ENCODE peak calls at places on chromosomes 11 and 22, in four cellular contexts. R is fibroblast of lung, E is sigmoid colon, Y is mammary epithelial cell. Q is an unnamed sample.

GRCh38 chr11:46633291-46634217 is 16.2 kb downstream of the ATG13 start:
- DNase-seq in R (no peak), E (no peak), Y (no peak), Q (no peak)

GRCh38 chr11:117629146-117629545 is 167.9 kb downstream of the DSCAML1 start:
- DNase-seq in R (no peak), E (peak; percentile 38), Y (no peak), Q (no peak)

GRCh38 chr22:31271026-31271425 is 21.3 kb downstream of the PIK3IP1 start:
- DNase-seq in R (no peak), E (no peak), Y (no peak), Q (no peak)

GRCh38 chr22:40423882-40424640 is 53.7 kb downstream of the SGSM3 start:
- DNase-seq in R (no peak), E (peak; percentile 50), Y (no peak), Q (no peak)

GRCh38 chr11:5021996-5022395 is 24.3 kb upstream of the OR52J3 start:
- DNase-seq in R (no peak), E (no peak), Y (peak; percentile 8), Q (no peak)

GRCh38 chr11:119026970-119027369 is 3.7 kb downstream of the SLC37A4 start:
- DNase-seq in R (no peak), E (no peak), Y (no peak), Q (no peak)

GRCh38 chr11:43367382-43368178 is 8.9 kb downstream of the TTC17 start:
- DNase-seq in R (peak; percentile 85), E (no peak), Y (peak; percentile 21), Q (no peak)

GRCh38 chr11:116379185-116379828 is 393.5 kb downstream of the BUD13 start:
- DNase-seq in R (peak; percentile 5), E (no peak), Y (no peak), Q (no peak)

GRCh38 chr11:13384837-13385417 is 78.1 kb downstream of the BTBD10 start:
- DNase-seq in R (peak; percentile 61), E (no peak), Y (peak; percentile 22), Q (no peak)

GRCh38 chr11:31437742-31438435 is 68.2 kb downstream of the DNAJC24 start:
- DNase-seq in R (peak; percentile 18), E (no peak), Y (peak; percentile 68), Q (no peak)
- H3K27ac ChIP-seq in R (no peak overlapping the region), E (no peak overlapping the region), Y (peak overlapping the region; percentile 27), Q (no peak overlapping the region)

GRCh38 chr11:17135934-17136683 is 58.6 kb upstream of the RPS13 start:
- DNase-seq in R (no peak), E (no peak), Y (no peak), Q (no peak)
- TF ChIP-seq CTCF in R (no peak), E (no peak), Y (no peak), Q (no peak)

DNA sequence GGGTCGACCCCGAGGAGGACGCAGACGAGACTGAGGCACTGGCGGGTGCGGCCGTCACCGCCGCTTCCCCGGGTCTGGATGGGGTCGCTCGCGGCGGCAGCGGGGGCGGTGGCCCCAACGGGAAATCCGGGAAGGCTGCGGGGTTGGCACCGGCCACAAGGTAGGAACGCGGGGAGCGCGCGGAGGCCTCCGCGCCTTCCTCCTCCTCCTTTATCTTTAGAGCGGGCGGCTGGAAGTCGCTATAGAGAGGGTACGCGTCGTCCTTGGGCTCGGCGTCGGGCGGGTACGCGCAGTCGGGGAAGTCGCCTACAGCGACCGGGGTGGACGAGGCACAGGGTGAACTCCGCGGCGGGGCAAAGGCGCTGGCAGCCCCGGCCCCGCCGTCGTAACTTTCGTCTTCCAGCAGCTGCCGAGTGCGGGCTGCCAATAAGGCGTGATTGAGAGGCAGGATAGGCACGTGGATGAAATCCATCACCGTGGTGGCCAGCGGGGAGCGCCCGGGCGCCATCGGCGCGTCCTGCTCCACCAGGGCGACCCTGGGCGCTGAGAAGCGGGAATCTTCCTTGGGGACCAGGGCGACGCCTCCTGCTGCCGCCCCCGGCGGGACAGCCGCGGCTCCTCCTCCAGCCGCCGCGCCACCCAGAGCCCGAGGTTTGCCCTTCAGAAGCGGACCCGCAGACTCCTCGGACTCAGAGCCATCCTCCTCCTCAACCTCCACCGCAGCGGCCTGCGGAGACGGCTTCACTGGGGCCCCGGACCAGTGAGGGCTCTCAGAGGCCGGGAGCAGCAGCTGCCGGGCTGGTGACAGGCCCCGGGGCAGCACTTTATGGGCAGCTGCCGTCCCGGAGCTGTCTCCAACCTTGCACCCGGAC is 1.7 kb downstream of the PGR start:
- DNase-seq in R (peak; percentile 6), E (peak; percentile 71), Y (no peak), Q (peak; percentile 74)
- H3K4me3 ChIP-seq in R (peak overlapping the region; percentile 63), E (peak overlapping the region; percentile 69), Y (no peak overlapping the region), Q (peak overlapping the region; percentile 78)

GRCh38 chr11:10352911-10353550 is 48.2 kb downstream of the ADM start:
- DNase-seq in R (no peak), E (no peak), Y (no peak), Q (no peak)
- H3K27ac ChIP-seq in R (no peak overlapping the region), E (peak overlapping the region; percentile 63), Y (no peak overlapping the region), Q (no peak overlapping the region)

GRCh38 chr22:48182896-48183805 is 1420.7 kb downstream of the TBC1D22A start:
- DNase-seq in R (no peak), E (no peak), Y (no peak), Q (peak; percentile 66)
- TF ChIP-seq CTCF in R (no peak), E (no peak), Y (no peak), Q (no peak)

GRCh38 chr22:38177926-38178604 is 3.6 kb downstream of the PLA2G6 start:
- DNase-seq in R (peak; percentile 83), E (peak; percentile 82), Y (peak; percentile 83), Q (peak; percentile 70)
- H3K4me3 ChIP-seq in R (no peak overlapping the region), E (no peak overlapping the region), Y (no peak overlapping the region), Q (no peak overlapping the region)

Q was measured in coronary artery.